ENCODE peak calls at places on chromosomes 11 and 22, in six cellular contexts. One of them, this sample, is unnamed. For H3K9me3, the result is how much of the 10 kb centered on the place peaks cover.

GRCh38 chr22:29739346-29739875 is 19.6 kb downstream of the CABP7 start:
- DNase-seq in CD4-positive, alpha-beta memory T cell: no peak
- DNase-seq in cardiac muscle cell: no peak
- DNase-seq in colonic mucosa: no peak
- DNase-seq in neuronal stem cell: no peak
- DNase-seq in tibial artery: no peak
- DNase-seq in this sample: no peak

GRCh38 chr11:83257638-83258229 is 28.4 kb downstream of the CCDC90B start:
- DNase-seq in CD4-positive, alpha-beta memory T cell: no peak
- DNase-seq in cardiac muscle cell: no peak
- DNase-seq in colonic mucosa: no peak
- DNase-seq in neuronal stem cell: no peak
- DNase-seq in tibial artery: peak
- DNase-seq in this sample: no peak

GRCh38 chr11:84193706-84194105 is 907.5 kb upstream of the CCDC90B start:
- DNase-seq in CD4-positive, alpha-beta memory T cell: no peak
- DNase-seq in cardiac muscle cell: no peak
- DNase-seq in colonic mucosa: no peak
- DNase-seq in neuronal stem cell: no peak
- DNase-seq in tibial artery: no peak
- DNase-seq in this sample: no peak

GRCh38 chr11:42311504-42311903 is 852.1 kb upstream of the LRRC4C start:
- DNase-seq in CD4-positive, alpha-beta memory T cell: no peak
- DNase-seq in cardiac muscle cell: no peak
- DNase-seq in colonic mucosa: no peak
- DNase-seq in neuronal stem cell: no peak
- DNase-seq in tibial artery: no peak
- DNase-seq in this sample: no peak

GRCh38 chr22:30733081-30733680 is 38.5 kb downstream of the OSBP2 start:
- DNase-seq in CD4-positive, alpha-beta memory T cell: no peak
- DNase-seq in cardiac muscle cell: no peak
- DNase-seq in colonic mucosa: no peak
- DNase-seq in neuronal stem cell: no peak
- DNase-seq in tibial artery: no peak
- DNase-seq in this sample: no peak

GRCh38 chr11:66224226-66224850 is 44.1 kb upstream of the RAB1B start:
- DNase-seq in CD4-positive, alpha-beta memory T cell: no peak
- DNase-seq in cardiac muscle cell: no peak
- DNase-seq in colonic mucosa: no peak
- DNase-seq in neuronal stem cell: no peak
- DNase-seq in tibial artery: no peak
- DNase-seq in this sample: no peak

GRCh38 chr11:66864172-66864901 is 7.5 kb downstream of the LRFN4 start:
- DNase-seq in CD4-positive, alpha-beta memory T cell: no peak
- DNase-seq in cardiac muscle cell: no peak
- DNase-seq in colonic mucosa: peak
- DNase-seq in neuronal stem cell: no peak
- DNase-seq in tibial artery: no peak
- DNase-seq in this sample: no peak

GRCh38 chr11:110433393-110434333 is 3.9 kb downstream of the FDX1 start:
- DNase-seq in CD4-positive, alpha-beta memory T cell: no peak
- DNase-seq in cardiac muscle cell: no peak
- DNase-seq in colonic mucosa: no peak
- DNase-seq in neuronal stem cell: no peak
- DNase-seq in tibial artery: no peak
- DNase-seq in this sample: peak

GRCh38 chr22:45868586-45869443 is 108.1 kb downstream of the WNT7B start:
- DNase-seq in CD4-positive, alpha-beta memory T cell: no peak
- DNase-seq in cardiac muscle cell: no peak
- DNase-seq in colonic mucosa: peak
- DNase-seq in neuronal stem cell: no peak
- DNase-seq in tibial artery: peak
- DNase-seq in this sample: no peak

GRCh38 chr11:63763506-63764200 is 4.9 kb downstream of the ZFTA start:
- DNase-seq in CD4-positive, alpha-beta memory T cell: no peak
- DNase-seq in cardiac muscle cell: peak
- DNase-seq in colonic mucosa: peak
- DNase-seq in neuronal stem cell: peak
- DNase-seq in tibial artery: peak
- DNase-seq in this sample: no peak

DNA sequence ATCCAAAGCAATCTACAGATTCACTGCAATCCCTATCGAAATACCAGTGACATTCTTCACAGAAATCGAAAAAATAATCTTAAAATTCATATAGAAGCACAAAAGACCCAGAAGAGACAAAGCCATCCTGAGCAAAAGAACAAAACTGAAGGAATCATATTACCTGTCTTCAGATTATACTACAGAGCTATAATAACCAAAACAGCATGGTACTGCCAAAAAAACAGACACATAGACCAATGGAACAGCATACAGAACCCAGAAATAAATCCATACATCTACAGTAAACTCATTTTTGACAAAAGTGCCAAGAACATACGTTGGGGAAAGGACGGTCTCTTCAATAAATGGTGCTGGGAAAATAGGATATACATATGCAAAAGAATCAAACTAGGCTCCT is 18.9 kb downstream of the RRP8 start:
- DNase-seq in CD4-positive, alpha-beta memory T cell: no peak
- DNase-seq in cardiac muscle cell: no peak
- DNase-seq in colonic mucosa: no peak
- DNase-seq in neuronal stem cell: no peak
- DNase-seq in tibial artery: no peak
- DNase-seq in this sample: no peak
- H3K9me3 ChIP-seq in CD4-positive, alpha-beta memory T cell: under half
- H3K9me3 ChIP-seq in cardiac muscle cell: under half
- H3K9me3 ChIP-seq in colonic mucosa: under half
- H3K9me3 ChIP-seq in neuronal stem cell: under half
- H3K9me3 ChIP-seq in tibial artery: under half
- H3K9me3 ChIP-seq in this sample: under half

DNA sequence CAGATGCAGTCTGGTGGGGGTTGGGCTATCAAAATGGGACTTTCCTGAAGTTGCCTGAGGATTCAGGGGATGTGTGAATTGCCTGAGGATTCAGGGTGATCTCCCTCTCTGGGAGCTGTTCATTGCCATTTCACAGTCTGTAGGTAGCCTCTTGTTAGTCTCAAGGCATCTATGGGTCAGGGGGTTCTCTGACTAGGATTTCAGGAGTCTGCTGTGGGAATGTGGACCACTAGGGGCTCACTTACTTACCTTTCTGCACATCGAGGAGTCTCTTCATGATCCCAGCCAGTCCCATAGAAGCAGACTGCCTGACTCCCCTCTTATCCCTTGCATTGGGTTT is 54.0 kb downstream of the KCNQ1OT1 start:
- DNase-seq in CD4-positive, alpha-beta memory T cell: no peak
- DNase-seq in cardiac muscle cell: no peak
- DNase-seq in colonic mucosa: no peak
- DNase-seq in neuronal stem cell: no peak
- DNase-seq in tibial artery: no peak
- DNase-seq in this sample: no peak
- H3K9me3 ChIP-seq in CD4-positive, alpha-beta memory T cell: under half
- H3K9me3 ChIP-seq in cardiac muscle cell: under half
- H3K9me3 ChIP-seq in colonic mucosa: under half
- H3K9me3 ChIP-seq in neuronal stem cell: half or more
- H3K9me3 ChIP-seq in tibial artery: half or more
- H3K9me3 ChIP-seq in this sample: half or more

GRCh38 chr11:1335264-1335810 is 25.9 kb upstream of the TOLLIP start:
- DNase-seq in CD4-positive, alpha-beta memory T cell: no peak
- DNase-seq in cardiac muscle cell: no peak
- DNase-seq in colonic mucosa: no peak
- DNase-seq in neuronal stem cell: no peak
- DNase-seq in tibial artery: no peak
- DNase-seq in this sample: no peak

GRCh38 chr11:1337647-1338007 is 28.2 kb upstream of the TOLLIP start:
- DNase-seq in CD4-positive, alpha-beta memory T cell: no peak
- DNase-seq in cardiac muscle cell: no peak
- DNase-seq in colonic mucosa: peak
- DNase-seq in neuronal stem cell: no peak
- DNase-seq in tibial artery: peak
- DNase-seq in this sample: no peak

GRCh38 chr11:1336836-1337646 is 27.6 kb upstream of the TOLLIP start:
- DNase-seq in CD4-positive, alpha-beta memory T cell: peak
- DNase-seq in cardiac muscle cell: peak
- DNase-seq in colonic mucosa: peak
- DNase-seq in neuronal stem cell: no peak
- DNase-seq in tibial artery: peak
- DNase-seq in this sample: peak

GRCh38 chr11:1333860-1334259 is 24.4 kb upstream of the TOLLIP start:
- DNase-seq in CD4-positive, alpha-beta memory T cell: no peak
- DNase-seq in cardiac muscle cell: no peak
- DNase-seq in colonic mucosa: no peak
- DNase-seq in neuronal stem cell: no peak
- DNase-seq in tibial artery: no peak
- DNase-seq in this sample: no peak

DNA sequence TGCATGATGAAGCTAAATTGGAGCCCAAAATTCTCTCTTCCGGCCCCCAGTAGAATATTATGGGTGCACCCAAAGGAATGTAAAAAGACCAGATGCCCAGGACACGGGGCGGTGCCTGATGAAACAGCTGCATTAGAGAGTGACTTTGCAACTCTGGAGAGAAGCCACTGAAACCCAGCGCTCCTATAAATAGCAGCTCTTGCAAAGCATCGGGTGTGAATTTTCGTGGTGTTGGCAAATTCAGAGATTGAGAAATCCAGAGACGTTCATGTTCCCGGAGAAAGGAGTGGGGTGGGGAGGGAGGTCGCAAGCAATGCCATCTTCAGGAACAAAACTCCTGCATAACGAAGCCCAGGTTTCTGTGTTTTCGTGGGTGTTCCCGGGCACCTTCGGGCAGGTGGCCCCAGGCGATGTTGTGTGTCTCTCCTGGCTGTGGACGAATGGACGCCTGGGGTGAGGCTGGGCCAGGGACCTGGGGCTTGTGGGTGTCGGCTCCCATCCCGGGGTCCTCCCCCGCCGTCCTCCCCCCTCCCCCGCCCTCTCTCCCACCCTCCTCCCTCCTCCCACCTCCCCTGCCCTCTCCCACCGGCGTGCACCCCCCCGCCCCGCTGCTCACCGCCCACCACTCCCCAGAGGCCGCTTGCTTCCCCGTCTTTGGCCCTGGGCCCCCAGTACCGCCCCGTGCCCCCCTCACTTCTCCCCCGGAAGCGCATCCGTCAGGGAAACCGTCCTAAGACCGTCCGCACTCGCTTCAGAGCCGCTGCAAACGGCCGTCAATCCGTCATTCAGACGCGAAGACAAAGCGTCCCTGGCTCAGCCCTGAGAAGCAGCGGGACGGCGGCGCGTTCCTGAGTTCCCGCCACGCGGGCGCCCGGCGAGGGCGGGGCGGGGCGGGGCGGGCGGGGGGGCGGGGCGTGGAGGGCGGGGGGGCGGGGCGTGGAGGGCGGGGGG is 26.7 kb upstream of the TOLLIP start:
- DNase-seq in CD4-positive, alpha-beta memory T cell: peak
- DNase-seq in cardiac muscle cell: peak
- DNase-seq in colonic mucosa: peak
- DNase-seq in neuronal stem cell: peak
- DNase-seq in tibial artery: peak
- DNase-seq in this sample: peak
- H3K9me3 ChIP-seq in CD4-positive, alpha-beta memory T cell: under half
- H3K9me3 ChIP-seq in cardiac muscle cell: under half
- H3K9me3 ChIP-seq in colonic mucosa: under half
- H3K9me3 ChIP-seq in neuronal stem cell: under half
- H3K9me3 ChIP-seq in tibial artery: under half
- H3K9me3 ChIP-seq in this sample: under half

DNA sequence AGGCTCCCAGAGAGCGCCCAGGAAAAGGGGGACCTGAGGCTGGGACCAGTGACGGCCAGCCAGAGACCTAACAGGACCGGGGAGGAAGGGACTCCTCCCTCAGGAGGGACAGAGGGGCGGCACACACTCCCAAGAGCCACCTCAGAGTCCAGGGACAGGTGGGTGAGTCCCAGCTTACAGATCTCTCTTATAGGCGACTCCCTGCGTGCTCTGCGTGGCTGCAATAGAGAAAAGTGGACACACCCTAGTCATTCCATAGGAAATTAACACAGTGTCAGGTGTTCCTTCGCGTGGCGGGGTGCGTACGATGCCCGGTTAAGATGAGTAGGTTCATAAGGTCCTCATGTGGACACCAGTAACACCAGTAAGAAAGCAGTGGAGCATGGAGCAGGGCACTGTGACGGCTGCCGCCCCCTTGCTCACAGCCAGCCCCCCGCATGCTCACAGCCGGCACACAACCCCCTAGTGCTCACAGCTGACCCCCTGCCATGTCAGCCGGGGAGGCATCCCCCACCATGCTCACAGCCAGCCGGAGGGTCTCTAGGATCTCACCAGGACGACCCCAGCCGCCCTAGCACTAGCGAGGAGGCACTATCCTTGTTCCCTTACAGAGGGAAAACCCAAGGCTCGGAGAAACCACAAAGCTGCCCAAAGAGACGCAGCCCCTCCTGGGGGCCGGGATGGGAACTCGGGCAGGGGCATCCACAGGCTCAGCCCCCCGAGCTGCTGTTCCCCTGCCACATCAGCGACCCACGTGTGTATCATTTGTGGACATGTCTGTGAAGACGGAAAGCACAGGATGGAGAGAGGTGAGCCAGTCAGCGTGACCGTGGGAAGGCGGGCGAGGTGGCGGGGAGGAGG is 426.8 kb downstream of the TBC1D22A start:
- DNase-seq in CD4-positive, alpha-beta memory T cell: no peak
- DNase-seq in cardiac muscle cell: no peak
- DNase-seq in colonic mucosa: no peak
- DNase-seq in neuronal stem cell: no peak
- DNase-seq in tibial artery: peak
- DNase-seq in this sample: no peak
- H3K9me3 ChIP-seq in CD4-positive, alpha-beta memory T cell: under half
- H3K9me3 ChIP-seq in cardiac muscle cell: under half
- H3K9me3 ChIP-seq in colonic mucosa: under half
- H3K9me3 ChIP-seq in neuronal stem cell: under half
- H3K9me3 ChIP-seq in tibial artery: under half
- H3K9me3 ChIP-seq in this sample: under half

GRCh38 chr22:47549741-47550340 is 787.4 kb downstream of the TBC1D22A start:
- DNase-seq in CD4-positive, alpha-beta memory T cell: no peak
- DNase-seq in cardiac muscle cell: no peak
- DNase-seq in colonic mucosa: no peak
- DNase-seq in neuronal stem cell: no peak
- DNase-seq in tibial artery: peak
- DNase-seq in this sample: no peak
- H3K9me3 ChIP-seq in CD4-positive, alpha-beta memory T cell: under half
- H3K9me3 ChIP-seq in cardiac muscle cell: under half
- H3K9me3 ChIP-seq in colonic mucosa: under half
- H3K9me3 ChIP-seq in neuronal stem cell: under half
- H3K9me3 ChIP-seq in tibial artery: under half
- H3K9me3 ChIP-seq in this sample: under half

GRCh38 chr22:49010901-49011300 is 816.8 kb downstream of the BRD1 start:
- DNase-seq in CD4-positive, alpha-beta memory T cell: no peak
- DNase-seq in cardiac muscle cell: no peak
- DNase-seq in colonic mucosa: no peak
- DNase-seq in neuronal stem cell: no peak
- DNase-seq in tibial artery: peak
- DNase-seq in this sample: no peak

GRCh38 chr22:49011379-49011768 is 816.3 kb downstream of the BRD1 start:
- DNase-seq in CD4-positive, alpha-beta memory T cell: no peak
- DNase-seq in cardiac muscle cell: no peak
- DNase-seq in colonic mucosa: peak
- DNase-seq in neuronal stem cell: no peak
- DNase-seq in tibial artery: peak
- DNase-seq in this sample: no peak

GRCh38 chr22:49011769-49012598 is 815.7 kb downstream of the BRD1 start:
- DNase-seq in CD4-positive, alpha-beta memory T cell: no peak
- DNase-seq in cardiac muscle cell: no peak
- DNase-seq in colonic mucosa: peak
- DNase-seq in neuronal stem cell: no peak
- DNase-seq in tibial artery: peak
- DNase-seq in this sample: no peak

GRCh38 chr22:49013707-49014106 is 814.0 kb downstream of the BRD1 start:
- DNase-seq in CD4-positive, alpha-beta memory T cell: no peak
- DNase-seq in cardiac muscle cell: no peak
- DNase-seq in colonic mucosa: no peak
- DNase-seq in neuronal stem cell: no peak
- DNase-seq in tibial artery: peak
- DNase-seq in this sample: no peak

GRCh38 chr22:49012695-49013094 is 815.0 kb downstream of the BRD1 start:
- DNase-seq in CD4-positive, alpha-beta memory T cell: no peak
- DNase-seq in cardiac muscle cell: no peak
- DNase-seq in colonic mucosa: no peak
- DNase-seq in neuronal stem cell: no peak
- DNase-seq in tibial artery: peak
- DNase-seq in this sample: no peak
- H3K9me3 ChIP-seq in CD4-positive, alpha-beta memory T cell: under half
- H3K9me3 ChIP-seq in cardiac muscle cell: under half
- H3K9me3 ChIP-seq in colonic mucosa: under half
- H3K9me3 ChIP-seq in neuronal stem cell: under half
- H3K9me3 ChIP-seq in tibial artery: under half
- H3K9me3 ChIP-seq in this sample: under half